ENCODE peak calls at places on chromosome 7, in ten cellular contexts. M is posterior vena cava, Z is progenitor cell of endocrine pancreas, S is NCI-H774, P is AG08396, L is left colon, A is psoas muscle, O is bronchial epithelial cell, Y is glomerular endothelial cell, D is mesendoderm. C is an unnamed sample.

GRCh38 chr7:13069832-13070231 is 382.4 kb downstream of the ARL4A start:
- DNase-seq in M (no peak), Z (no peak), S (no peak), P (no peak), L (no peak), A (no peak), O (no peak), Y (no peak), D (no peak), C (no peak)

GRCh38 chr7:116713500-116713899 is 41.5 kb downstream of the MET start:
- DNase-seq in M (no peak), Z (no peak), S (no peak), P (no peak), L (no peak), A (no peak), O (no peak), Y (no peak), D (no peak), C (no peak)

GRCh38 chr7:98137826-98138151 is 31.1 kb downstream of the LMTK2 start:
- DNase-seq in M (no peak), Z (no peak), S (no peak), P (no peak), L (no peak), A (no peak), O (no peak), Y (no peak), D (no peak), C (no peak)

GRCh38 chr7:1029637-1030443 is 14.5 kb upstream of the GPR146 start:
- DNase-seq in M (no peak), Z (no peak), S (no peak), P (no peak), L (no peak), A (peak; percentile 50), O (no peak), Y (no peak), D (no peak), C (no peak)

GRCh38 chr7:47816647-47817046 is 131.6 kb downstream of the PKD1L1 start:
- DNase-seq in M (no peak), Z (no peak), S (no peak), P (peak; percentile 57), L (no peak), A (no peak), O (peak; percentile 55), Y (no peak), D (no peak), C (no peak)

GRCh38 chr7:131071786-131072504 is 255.7 kb upstream of the MKLN1 start:
- DNase-seq in M (peak; percentile 85), Z (no peak), S (no peak), P (no peak), L (no peak), A (peak; percentile 54), O (peak; percentile 38), Y (peak; percentile 96), D (no peak), C (no peak)

GRCh38 chr7:20541615-20542349 is 73.7 kb upstream of the ABCB5 start:
- DNase-seq in M (no peak), Z (no peak), S (no peak), P (no peak), L (no peak), A (no peak), O (peak; percentile 93), Y (no peak), D (no peak), C (no peak)

GRCh38 chr7:16668049-16668858 is 22.3 kb downstream of the BZW2 start:
- DNase-seq in M (peak; percentile 86), Z (no peak), S (no peak), P (peak; percentile 78), L (no peak), A (peak; percentile 82), O (peak; percentile 100), Y (no peak), D (peak; percentile 83), C (no peak)

GRCh38 chr7:73851410-73852338 is 9.3 kb upstream of the TMEM270 start:
- DNase-seq in M (no peak), Z (no peak), S (no peak), P (peak; percentile 86), L (no peak), A (no peak), O (peak; percentile 99), Y (peak; percentile 95), D (peak; percentile 93), C (peak; percentile 53)

GRCh38 chr7:137771679-137772078 is 75.1 kb downstream of the DGKI start:
- DNase-seq in M (no peak), Z (no peak), S (no peak), P (no peak), L (no peak), A (no peak), O (no peak), Y (no peak), D (no peak), C (no peak)

GRCh38 chr7:158446706-158447105 is 140.9 kb downstream of the PTPRN2 start:
- DNase-seq in M (peak; percentile 59), Z (no peak), S (no peak), P (no peak), L (no peak), A (no peak), O (no peak), Y (no peak), D (no peak), C (no peak)

GRCh38 chr7:43791665-43792064 is 33.2 kb downstream of the BLVRA start:
- DNase-seq in M (no peak), Z (no peak), S (no peak), P (no peak), L (no peak), A (no peak), O (no peak), Y (no peak), D (no peak), C (no peak)

GRCh38 chr7:18803880-18804279 is 308.3 kb downstream of the HDAC9 start:
- DNase-seq in M (no peak), Z (no peak), S (no peak), P (no peak), L (no peak), A (no peak), O (peak; percentile 51), Y (no peak), D (no peak), C (no peak)

GRCh38 chr7:100127866-100128601 is 1.3 kb downstream of the MBLAC1 start:
- DNase-seq in M (peak; percentile 83), Z (no peak), S (no peak), P (peak; percentile 26), L (peak; percentile 50), A (peak; percentile 61), O (no peak), Y (no peak), D (peak; percentile 51), C (no peak)

GRCh38 chr7:22433710-22434460 is 66.1 kb downstream of the STEAP1B start:
- DNase-seq in M (no peak), Z (no peak), S (no peak), P (no peak), L (no peak), A (no peak), O (peak; percentile 94), Y (no peak), D (peak; percentile 99), C (no peak)

GRCh38 chr7:78434281-78434680 is 635.7 kb downstream of the PHTF2 start:
- DNase-seq in M (no peak), Z (no peak), S (no peak), P (no peak), L (no peak), A (no peak), O (no peak), Y (no peak), D (peak; percentile 36), C (no peak)

GRCh38 chr7:27185013-27185707 is at the start of gene HOXA11:
- DNase-seq in M (peak; percentile 76), Z (no peak), S (no peak), P (peak; percentile 67), L (peak; percentile 65), A (no peak), O (no peak), Y (no peak), D (peak; percentile 85), C (no peak)

GRCh38 chr7:43439631-43440401 is 143.1 kb upstream of the STK17A start:
- DNase-seq in M (no peak), Z (peak; percentile 31), S (peak; percentile 39), P (peak; percentile 86), L (peak; percentile 26), A (peak; percentile 60), O (peak; percentile 50), Y (no peak), D (peak; percentile 89), C (peak; percentile 50)

GRCh38 chr7:54674891-54675290 is 84.1 kb downstream of the SEC61G start:
- DNase-seq in M (no peak), Z (no peak), S (no peak), P (no peak), L (no peak), A (no peak), O (no peak), Y (no peak), D (no peak), C (no peak)

GRCh38 chr7:134789967-134790685 is 10.7 kb downstream of the CALD1 start:
- DNase-seq in M (no peak), Z (no peak), S (no peak), P (no peak), L (no peak), A (no peak), O (no peak), Y (no peak), D (peak; percentile 54), C (no peak)

GRCh38 chr7:16649196-16649595 is 3.2 kb downstream of the BZW2 start:
- DNase-seq in M (no peak), Z (no peak), S (no peak), P (no peak), L (no peak), A (no peak), O (peak; percentile 67), Y (no peak), D (no peak), C (no peak)